ENCODE peak calls at places on chromosomes 2 and 18, in ten cellular contexts. J is IMR-90, O is uterus, H is A549, B is thyroid gland, N is body of pancreas, Q is upper lobe of left lung, K is breast epithelium, T is right lobe of liver, M is esophagus squamous epithelium. V is an unnamed sample. For H3K9me3, the result is how much of the 10 kb centered on the place peaks cover.

GRCh38 chr2:112725545-112726457 is 5.0 kb downstream of the NT5DC4 start:
- DNase-seq in J (no peak), O (no peak), H (no peak), B (no peak), N (no peak), Q (no peak), K (no peak), T (no peak), M (no peak), V (no peak)

GRCh38 chr2:231931481-231931915 is 5.3 kb upstream of the NPPC start:
- DNase-seq in J (no peak), O (peak), H (no peak), B (no peak), N (no peak), Q (no peak), K (no peak), T (peak), M (no peak), V (peak)

GRCh38 chr2:232592687-232593407 is 40.6 kb upstream of the EFHD1 start:
- DNase-seq in J (peak), O (no peak), H (peak), B (no peak), N (no peak), Q (no peak), K (no peak), T (no peak), M (no peak), V (peak)

GRCh38 chr2:9045595-9045994 is 42.1 kb upstream of the MBOAT2 start:
- DNase-seq in J (no peak), O (no peak), H (no peak), B (no peak), N (no peak), Q (no peak), K (no peak), T (no peak), M (no peak), V (no peak)

GRCh38 chr18:9876867-9877654 is 8.7 kb upstream of the TXNDC2 start:
- DNase-seq in J (peak), O (peak), H (peak), B (no peak), N (peak), Q (no peak), K (no peak), T (no peak), M (no peak), V (no peak)

GRCh38 chr18:12839526-12840196 is 44.4 kb downstream of the PTPN2 start:
- DNase-seq in J (no peak), O (no peak), H (no peak), B (no peak), N (no peak), Q (no peak), K (no peak), T (no peak), M (no peak), V (no peak)

GRCh38 chr2:219025637-219026585 is 15.4 kb downstream of the CFAP65 start:
- DNase-seq in J (no peak), O (no peak), H (no peak), B (no peak), N (no peak), Q (no peak), K (no peak), T (no peak), M (no peak), V (no peak)

GRCh38 chr2:226354434-226354833 is 445.2 kb downstream of the IRS1 start:
- DNase-seq in J (peak), O (no peak), H (no peak), B (no peak), N (no peak), Q (no peak), K (no peak), T (no peak), M (no peak), V (no peak)

GRCh38 chr2:175628243-175628642 is 373.8 kb downstream of the LNPK start:
- DNase-seq in J (no peak), O (no peak), H (no peak), B (no peak), N (no peak), Q (no peak), K (no peak), T (no peak), M (no peak), V (no peak)

GRCh38 chr18:58194028-58194427 is 150.0 kb downstream of the NEDD4L start:
- DNase-seq in J (no peak), O (no peak), H (no peak), B (no peak), N (peak), Q (no peak), K (no peak), T (no peak), M (no peak), V (no peak)

GRCh38 chr2:133421516-133422324 is 146.5 kb downstream of the NCKAP5 start:
- DNase-seq in J (peak), O (no peak), H (peak), B (no peak), N (peak), Q (no peak), K (no peak), T (peak), M (no peak), V (no peak)

GRCh38 chr18:9364242-9364641 is 29.7 kb downstream of the TWSG1 start:
- DNase-seq in J (no peak), O (no peak), H (no peak), B (no peak), N (no peak), Q (no peak), K (no peak), T (no peak), M (no peak), V (no peak)

GRCh38 chr2:38274286-38275276 is 102.5 kb downstream of the ATL2 start:
- DNase-seq in J (peak), O (no peak), H (peak), B (peak), N (peak), Q (peak), K (no peak), T (no peak), M (no peak), V (no peak)

GRCh38 chr2:241931084-241931975 is 61.8 kb downstream of the RTP5 start:
- DNase-seq in J (no peak), O (no peak), H (no peak), B (no peak), N (no peak), Q (no peak), K (no peak), T (peak), M (no peak), V (no peak)

GRCh38 chr2:194260185-194260584 is 1396.8 kb upstream of the SLC39A10 start:
- DNase-seq in J (no peak), O (no peak), H (no peak), B (no peak), N (no peak), Q (no peak), K (no peak), T (no peak), M (no peak), V (no peak)

GRCh38 chr2:189312643-189313042 is 128.6 kb upstream of the WDR75 start:
- DNase-seq in J (no peak), O (no peak), H (no peak), B (no peak), N (no peak), Q (no peak), K (no peak), T (no peak), M (no peak), V (no peak)

GRCh38 chr18:69400253-69400975 is at the start of gene DOK6:
- DNase-seq in J (peak), O (peak), H (peak), B (peak), N (peak), Q (peak), K (no peak), T (peak), M (no peak), V (no peak)

GRCh38 chr2:10161961-10162441 is 39.5 kb downstream of the RRM2 start:
- DNase-seq in J (no peak), O (peak), H (no peak), B (no peak), N (no peak), Q (no peak), K (no peak), T (no peak), M (no peak), V (no peak)

GRCh38 chr2:136013286-136013685 is 27.9 kb upstream of the DARS1 start:
- DNase-seq in J (no peak), O (no peak), H (no peak), B (no peak), N (no peak), Q (no peak), K (no peak), T (no peak), M (no peak), V (no peak)

GRCh38 chr18:4283746-4284291 is 171.3 kb downstream of the DLGAP1 start:
- DNase-seq in J (no peak), O (no peak), H (no peak), B (no peak), N (no peak), Q (no peak), K (no peak), T (no peak), M (no peak), V (no peak)

GRCh38 chr2:98569197-98569793 is 39.0 kb downstream of the COA5 start:
- DNase-seq in J (no peak), O (peak), H (peak), B (peak), N (peak), Q (peak), K (no peak), T (peak), M (no peak), V (no peak)

GRCh38 chr2:220269421-220269820 is 642.0 kb downstream of the SLC4A3 start:
- DNase-seq in J (no peak), O (no peak), H (no peak), B (no peak), N (no peak), Q (no peak), K (no peak), T (no peak), M (no peak), V (no peak)

GRCh38 chr2:10278029-10278762 is 24.5 kb upstream of the HPCAL1 start:
- DNase-seq in J (peak), O (peak), H (no peak), B (peak), N (peak), Q (peak), K (peak), T (peak), M (no peak), V (peak)

GRCh38 chr2:61433606-61434005 is 37.3 kb downstream of the USP34 start:
- DNase-seq in J (no peak), O (no peak), H (no peak), B (no peak), N (no peak), Q (no peak), K (no peak), T (no peak), M (no peak), V (no peak)

GRCh38 chr2:80567991-80568390 is 263.4 kb upstream of the LRRTM1 start:
- DNase-seq in J (no peak), O (no peak), H (no peak), B (no peak), N (no peak), Q (no peak), K (no peak), T (no peak), M (no peak), V (no peak)

GRCh38 chr18:61587865-61588264 is 254.6 kb downstream of the CDH20 start:
- DNase-seq in J (no peak), O (no peak), H (no peak), B (no peak), N (no peak), Q (no peak), K (no peak), T (no peak), M (no peak), V (no peak)

GRCh38 chr2:237980087-237980486 is 13.3 kb downstream of the UBE2F start:
- DNase-seq in J (no peak), O (no peak), H (no peak), B (no peak), N (no peak), Q (no peak), K (no peak), T (no peak), M (no peak), V (no peak)

GRCh38 chr2:234858790-234859329 is 93.0 kb upstream of the SH3BP4 start:
- DNase-seq in J (no peak), O (no peak), H (no peak), B (no peak), N (no peak), Q (no peak), K (no peak), T (no peak), M (no peak), V (no peak)

GRCh38 chr2:64319930-64320329 is 134.0 kb upstream of the LGALSL start:
- DNase-seq in J (no peak), O (no peak), H (no peak), B (no peak), N (no peak), Q (no peak), K (no peak), T (no peak), M (no peak), V (no peak)
- TF ChIP-seq POLR2A in J (no peak), O (no peak), H (no peak), B (no peak), N (no peak), Q (no peak), K (no peak), T (no peak), M (no peak), V (no peak)

DNA sequence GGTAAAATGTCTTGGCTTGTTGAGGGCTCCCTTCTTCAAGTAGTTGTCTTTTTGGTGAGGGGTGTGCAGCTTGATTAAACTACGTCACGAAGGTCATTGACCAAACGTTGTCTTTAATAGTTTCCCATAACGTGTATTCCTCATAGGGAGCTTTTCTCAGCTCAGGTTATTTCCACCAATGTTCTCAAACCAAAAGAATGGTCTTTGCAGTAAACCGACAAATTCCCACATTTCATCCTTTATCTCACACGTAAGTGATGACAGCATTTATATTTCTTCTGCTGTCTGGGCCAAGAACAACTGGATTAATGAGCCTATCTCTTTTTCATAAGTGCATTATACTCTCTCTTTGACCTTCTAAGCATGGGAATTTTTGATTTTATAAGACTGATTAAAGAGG is 547.7 kb upstream of the ZEB2 start:
- DNase-seq in J (no peak), O (no peak), H (no peak), B (no peak), N (no peak), Q (no peak), K (no peak), T (no peak), M (no peak), V (no peak)
- H3K9me3 ChIP-seq in J (under half), O (under half), H (under half), B (under half), N (under half), Q (under half), K (under half), T (under half), M (under half), V (under half)

DNA sequence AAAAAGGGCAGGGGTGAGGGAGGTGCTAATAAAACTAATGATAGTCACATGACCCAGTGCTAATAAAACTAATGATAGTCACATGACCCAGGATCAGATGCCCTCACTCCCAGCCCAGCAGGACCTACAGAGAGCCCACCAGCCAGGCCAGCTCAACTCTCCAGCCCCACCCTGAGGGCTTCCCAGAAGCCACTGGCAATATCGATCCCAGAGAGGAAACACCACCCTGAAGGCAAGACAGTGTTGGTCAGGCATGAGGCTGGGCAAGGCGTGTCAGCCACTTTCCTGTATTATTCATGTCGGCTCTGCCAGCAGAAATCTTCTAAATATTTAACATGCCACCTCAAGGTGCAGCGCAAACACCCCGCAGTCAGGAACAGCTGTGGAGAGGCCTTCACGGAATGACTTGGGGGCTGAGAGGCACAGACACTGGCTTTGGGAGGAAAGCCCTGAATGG is 1.5 kb downstream of the REEP1 start:
- DNase-seq in J (no peak), O (no peak), H (no peak), B (no peak), N (no peak), Q (no peak), K (no peak), T (peak), M (no peak), V (no peak)
- H3K4me3 ChIP-seq in J (no peak), O (no peak), H (no peak), B (no peak), N (no peak), Q (peak), K (no peak), T (no peak), M (peak), V (no peak)

DNA sequence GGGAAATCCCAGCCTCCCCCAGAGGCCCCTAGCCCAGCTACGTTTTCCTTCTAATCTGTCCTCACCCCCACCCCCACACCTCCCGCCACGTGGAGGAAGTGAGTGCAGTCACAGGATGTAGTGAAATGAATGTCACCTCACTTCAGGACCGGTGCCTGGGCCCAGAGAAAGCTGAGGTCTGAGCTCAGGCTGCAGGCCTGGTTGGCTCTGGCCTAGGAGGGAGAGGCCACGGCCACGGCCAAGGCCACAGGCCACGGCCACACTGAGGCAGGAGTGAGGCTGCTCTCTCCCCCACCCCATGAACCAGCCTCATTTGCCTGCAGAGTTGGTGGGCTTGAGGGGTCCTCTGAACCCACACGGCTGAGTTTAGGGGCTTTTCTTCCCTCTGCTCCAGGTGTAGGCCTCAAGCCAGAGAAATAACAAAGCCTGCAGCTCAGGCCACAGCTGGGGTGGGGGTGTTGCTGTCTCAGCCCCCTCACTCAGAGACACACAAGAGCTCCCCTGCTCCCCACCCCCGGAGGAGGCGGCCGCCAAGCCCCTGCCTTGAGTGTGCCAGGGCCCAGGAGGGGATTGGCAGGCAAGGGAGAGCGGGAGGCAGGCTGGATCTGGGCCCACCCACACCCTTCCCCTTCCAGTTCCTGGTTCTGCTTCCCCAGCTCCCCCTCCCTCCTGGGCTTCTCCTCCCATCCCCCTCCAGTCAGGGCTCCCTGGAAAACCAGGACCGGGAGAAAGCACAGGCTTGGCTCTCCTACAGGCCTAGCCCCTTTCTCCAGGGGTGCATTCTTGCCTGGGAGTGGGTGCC is 27.0 kb downstream of the DNMT3A start:
- DNase-seq in J (peak), O (peak), H (no peak), B (peak), N (peak), Q (peak), K (peak), T (peak), M (no peak), V (peak)
- TF ChIP-seq POLR2A in J (no peak), O (no peak), H (no peak), B (no peak), N (no peak), Q (no peak), K (no peak), T (no peak), M (no peak), V (no peak)

DNA sequence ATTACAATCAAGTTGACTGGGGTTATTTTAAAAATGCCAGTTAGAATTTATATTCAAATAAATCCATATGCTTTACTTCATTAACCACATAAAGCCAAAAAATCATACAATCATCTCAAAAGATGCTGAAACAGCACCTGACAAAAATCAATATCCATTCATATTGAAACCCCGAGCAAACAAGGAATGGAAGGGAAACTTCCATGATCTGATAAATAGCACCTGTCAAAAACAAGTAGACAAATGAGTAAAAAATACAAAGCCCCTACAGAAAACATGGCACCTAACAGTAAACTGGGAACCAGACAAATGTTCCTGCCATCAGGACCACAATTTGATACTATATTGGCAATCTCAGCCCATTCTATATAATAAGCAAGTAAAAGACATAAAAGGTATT is 227.5 kb downstream of the HDAC4 start:
- DNase-seq in J (no peak), O (no peak), H (no peak), B (no peak), N (no peak), Q (no peak), K (no peak), T (no peak), M (no peak), V (no peak)
- H3K9me3 ChIP-seq in J (under half), O (under half), H (under half), B (under half), N (under half), Q (under half), K (under half), T (under half), M (under half), V (under half)

DNA sequence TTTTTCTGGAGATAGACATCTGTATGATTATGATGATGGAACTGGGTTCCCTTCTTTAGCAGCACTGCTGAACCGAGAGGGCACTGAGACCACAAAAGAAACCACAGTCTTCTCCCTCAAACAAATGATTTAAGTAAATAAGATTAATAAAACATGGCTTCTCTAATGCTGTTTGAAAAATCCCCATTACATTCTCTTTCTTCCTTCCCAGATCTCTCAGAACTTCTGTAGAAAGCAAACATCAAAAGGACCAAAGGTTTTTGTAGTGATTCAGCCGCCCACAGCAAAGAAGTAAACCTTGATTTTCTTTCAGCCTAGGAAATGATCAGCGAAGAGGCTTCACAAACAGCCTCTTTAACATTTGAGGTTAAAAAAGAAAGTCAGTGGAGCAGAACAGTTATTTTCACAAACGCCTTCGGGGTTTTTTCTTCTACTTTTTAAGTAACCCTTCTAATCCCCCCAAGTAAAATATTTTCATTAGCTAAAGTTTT is 89.4 kb downstream of the UPP2 start:
- DNase-seq in J (no peak), O (no peak), H (no peak), B (no peak), N (no peak), Q (no peak), K (no peak), T (no peak), M (no peak), V (no peak)
- H3K4me3 ChIP-seq in J (no peak), O (no peak), H (no peak), B (no peak), N (no peak), Q (peak), K (peak), T (no peak), M (peak), V (peak)

GRCh38 chr2:74178211-74179062 is at the start of gene MOB1A:
- DNase-seq in J (peak), O (peak), H (peak), B (peak), N (peak), Q (peak), K (peak), T (peak), M (peak), V (peak)
- TF ChIP-seq POLR2A in J (peak), O (peak), H (peak), B (no peak), N (peak), Q (peak), K (peak), T (peak), M (peak), V (peak)

GRCh38 chr18:80023173-80023572 is 11.1 kb upstream of the RBFA start:
- DNase-seq in J (no peak), O (no peak), H (peak), B (no peak), N (no peak), Q (no peak), K (no peak), T (no peak), M (no peak), V (no peak)
- H3K9me3 ChIP-seq in J (half or more), O (half or more), H (under half), B (under half), N (under half), Q (half or more), K (half or more), T (under half), M (under half), V (under half)

GRCh38 chr2:88714667-88715066 is 23.2 kb downstream of the RPIA start:
- DNase-seq in J (no peak), O (no peak), H (no peak), B (no peak), N (no peak), Q (no peak), K (no peak), T (no peak), M (no peak), V (no peak)
- H3K4me3 ChIP-seq in J (no peak), O (no peak), H (no peak), B (no peak), N (no peak), Q (no peak), K (no peak), T (no peak), M (no peak), V (no peak)

V was measured in gastrocnemius medialis.